ENCODE peak calls at places on chromosome 10, in six cellular contexts. O, X, J, N, E and I are unnamed samples.

GRCh38 chr10:112244197-112244596 is 39.0 kb upstream of the TECTB start:
- DNase-seq in E (no peak), X (no peak), N (no peak), J (no peak), O (no peak), I (no peak)

GRCh38 chr10:4512557-4513286 is 313.3 kb upstream of the AKR1E2 start:
- DNase-seq in N (peak), X (peak), O (peak), E (no peak), J (peak), I (no peak)

GRCh38 chr10:28532223-28532508 is 752 bp upstream of the WAC start:
- DNase-seq in X (no peak), J (no peak), N (peak), E (no peak), O (no peak), I (no peak)

GRCh38 chr10:68784476-68784875 is 42.9 kb upstream of the STOX1 start:
- DNase-seq in X (peak), O (no peak), N (no peak), J (peak), E (no peak), I (no peak)

GRCh38 chr10:109894516-109894915 is 28.8 kb downstream of the XPNPEP1 start:
- DNase-seq in O (peak), X (peak), N (no peak), E (no peak), J (no peak), I (no peak)

GRCh38 chr10:101778151-101778780 is 2.4 kb upstream of the FGF8 start:
- DNase-seq in E (no peak), O (no peak), X (no peak), N (no peak), J (no peak), I (no peak)

GRCh38 chr10:51706225-51706624 is 6.8 kb upstream of the CSTF2T start:
- DNase-seq in X (peak), O (peak), N (peak), J (no peak), E (no peak), I (peak)

GRCh38 chr10:86899670-86900276 is 57.6 kb downstream of the MMRN2 start:
- DNase-seq in O (peak), X (peak), N (peak), J (peak), E (peak), I (peak)

GRCh38 chr10:92755725-92756124 is 66.0 kb downstream of the HHEX start:
- DNase-seq in N (no peak), J (no peak), E (no peak), X (peak), O (no peak), I (no peak)

GRCh38 chr10:29949411-29950011 is 109.9 kb downstream of the JCAD start:
- DNase-seq in J (peak), O (peak), N (no peak), X (peak), E (no peak), I (no peak)

GRCh38 chr10:101655581-101655980 is 39.4 kb downstream of the FBXW4 start:
- DNase-seq in O (no peak), N (no peak), J (no peak), E (no peak), X (peak), I (no peak)

GRCh38 chr10:100006241-100006886 is 3.4 kb downstream of the DNMBP start:
- DNase-seq in E (no peak), N (no peak), O (peak), X (peak), J (peak), I (no peak)

GRCh38 chr10:28663576-28664368 is 13.5 kb upstream of the BAMBI start:
- DNase-seq in N (peak), E (peak), O (peak), X (peak), J (peak), I (no peak)

GRCh38 chr10:113856563-113856962 is 2.1 kb downstream of the NHLRC2 start:
- DNase-seq in E (no peak), J (no peak), N (no peak), X (no peak), O (peak), I (no peak)

GRCh38 chr10:91097313-91097712 is 123.2 kb upstream of the PCGF5 start:
- DNase-seq in N (no peak), E (no peak), O (no peak), J (no peak), X (no peak), I (no peak)

GRCh38 chr10:78687616-78688015 is 381.1 kb upstream of the ZMIZ1 start:
- DNase-seq in E (no peak), J (no peak), X (no peak), O (no peak), N (no peak), I (no peak)

GRCh38 chr10:21989453-21990154 is 13.9 kb downstream of the DNAJC1 start:
- DNase-seq in J (peak), E (peak), N (peak), O (peak), X (peak), I (no peak)

GRCh38 chr10:7922707-7923106 is 104.4 kb downstream of the TAF3 start:
- DNase-seq in E (no peak), N (no peak), O (no peak), X (no peak), J (no peak), I (no peak)

GRCh38 chr10:60883187-60883586 is 60.8 kb downstream of the RHOBTB1 start:
- DNase-seq in N (peak), J (peak), O (peak), E (no peak), X (peak), I (no peak)

GRCh38 chr10:118290471-118290995 is 51.6 kb downstream of the FAM204A start:
- DNase-seq in O (no peak), X (no peak), N (no peak), E (no peak), J (no peak), I (no peak)

GRCh38 chr10:48645600-48645999 is 39.1 kb upstream of the WDFY4 start:
- DNase-seq in N (no peak), X (no peak), O (no peak), J (no peak), E (no peak), I (no peak)

GRCh38 chr10:46106410-46107255 is 60.6 kb upstream of the MSMB start:
- DNase-seq in N (peak), J (peak), X (peak), O (peak), E (peak), I (no peak)

GRCh38 chr10:77037735-77038411 is 599.7 kb downstream of the KCNMA1 start:
- DNase-seq in N (no peak), J (no peak), X (no peak), E (no peak), O (no peak), I (no peak)

GRCh38 chr10:21135396-21135973 is 238.4 kb upstream of the NEBL start:
- DNase-seq in J (no peak), N (no peak), X (peak), O (no peak), E (no peak), I (no peak)

GRCh38 chr10:73339436-73339835 is 19.2 kb downstream of the CFAP70 start:
- DNase-seq in J (no peak), N (no peak), O (no peak), E (no peak), X (no peak), I (no peak)

GRCh38 chr10:107025676-107026075 is 138.8 kb downstream of the SORCS1 start:
- DNase-seq in N (no peak), J (no peak), X (no peak), O (no peak), E (no peak), I (no peak)

GRCh38 chr10:25547391-25547790 is 372.6 kb downstream of the GPR158 start:
- DNase-seq in J (no peak), X (peak), O (peak), N (no peak), E (no peak), I (no peak)

GRCh38 chr10:93079663-93080349 is 6.1 kb downstream of the CYP26A1 start:
- DNase-seq in X (no peak), J (no peak), N (peak), O (no peak), E (no peak), I (no peak)

GRCh38 chr10:3222068-3222467 is 49.5 kb upstream of the PITRM1 start:
- DNase-seq in N (no peak), E (no peak), J (peak), O (peak), X (peak), I (no peak)

GRCh38 chr10:89202033-89202425 is 5.1 kb downstream of the CH25H start:
- DNase-seq in N (no peak), J (no peak), E (no peak), O (no peak), X (no peak), I (no peak)

GRCh38 chr10:6151087-6151977 is 51.4 kb upstream of the PFKFB3 start:
- DNase-seq in E (peak), X (peak), N (peak), O (peak), J (peak), I (no peak)

GRCh38 chr10:79189853-79190435 is 121.2 kb downstream of the ZMIZ1 start:
- DNase-seq in O (no peak), N (no peak), J (no peak), E (no peak), X (no peak), I (no peak)

GRCh38 chr10:17116193-17116592 is 13.4 kb downstream of the CUBN start:
- DNase-seq in N (no peak), E (no peak), X (no peak), O (no peak), J (no peak), I (no peak)

GRCh38 chr10:27801171-27801785 is 55.7 kb upstream of the MKX start:
- DNase-seq in J (no peak), O (no peak), N (no peak), X (no peak), E (no peak), I (no peak)

GRCh38 chr10:118017071-118017740 is 29.5 kb downstream of the RAB11FIP2 start:
- DNase-seq in O (no peak), N (no peak), J (no peak), X (no peak), E (no peak), I (no peak)

GRCh38 chr10:80204801-80205477 is 398 bp downstream of the ANXA11 start:
- DNase-seq in J (no peak), X (peak), O (peak), E (peak), N (peak), I (no peak)

GRCh38 chr10:44908071-44908709 is 2.9 kb upstream of the TMEM72 start:
- DNase-seq in X (peak), N (no peak), O (peak), E (no peak), J (peak), I (no peak)

GRCh38 chr10:116286801-116287200 is 13.8 kb upstream of the GFRA1 start:
- DNase-seq in N (no peak), J (no peak), E (no peak), X (no peak), O (no peak), I (no peak)

GRCh38 chr10:116292493-116292892 is 19.5 kb upstream of the GFRA1 start:
- DNase-seq in X (no peak), E (no peak), O (no peak), J (no peak), N (no peak), I (no peak)

GRCh38 chr10:116289652-116290051 is 16.6 kb upstream of the GFRA1 start:
- DNase-seq in E (no peak), X (no peak), O (no peak), J (no peak), N (no peak), I (no peak)

DNA sequence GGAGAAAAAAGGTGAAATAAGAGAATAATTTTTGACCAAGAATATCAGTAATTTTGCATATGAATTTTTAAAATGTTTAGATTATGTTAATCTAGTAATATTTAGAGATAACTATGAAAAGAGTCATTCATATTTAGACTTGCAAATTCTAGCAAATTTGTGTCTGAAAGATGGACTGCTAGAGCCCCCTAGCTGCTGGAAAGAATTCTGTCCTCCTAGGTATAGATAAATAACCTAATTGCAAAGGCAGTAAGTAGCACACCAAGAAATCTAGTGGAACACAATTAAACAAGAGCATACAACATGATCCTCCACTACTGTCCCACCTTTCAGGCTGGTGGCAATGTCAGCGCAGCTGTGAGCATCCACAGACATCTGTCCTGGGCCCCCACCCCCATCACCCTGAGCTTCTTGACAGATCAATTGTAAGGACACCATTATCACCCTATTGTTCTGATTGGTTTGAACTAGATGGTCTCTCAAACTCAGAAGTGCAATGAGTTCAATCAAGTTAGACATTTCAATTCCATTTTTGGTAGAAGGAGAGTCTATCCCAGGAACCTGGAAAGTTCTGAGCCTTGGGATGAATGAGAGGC is 15.0 kb upstream of the GFRA1 start:
- DNase-seq in O (peak), X (peak), N (peak), E (peak), J (peak), I (no peak)
- TF ChIP-seq CTCF in O (peak), X (peak), N (peak), E (peak), J (peak), I (no peak)

DNA sequence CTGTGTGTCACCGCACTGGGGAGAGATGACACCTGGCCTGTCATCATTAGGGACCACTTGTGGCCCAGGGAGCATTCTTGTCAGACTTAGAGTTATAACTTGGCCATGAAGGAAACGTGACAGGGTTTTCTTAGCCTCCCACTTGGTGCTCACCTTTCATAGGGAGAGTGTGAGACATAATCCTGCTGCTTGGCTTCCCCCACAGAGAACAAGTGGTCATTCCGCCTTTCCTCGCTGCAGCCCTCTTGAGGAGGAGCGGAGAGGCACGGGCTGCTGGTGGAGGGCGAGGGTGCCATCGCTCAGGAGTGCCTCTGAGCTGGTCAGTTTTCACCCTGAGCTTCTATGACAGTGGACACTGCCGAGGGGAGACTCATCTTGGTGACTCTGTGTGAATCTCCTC is 125.0 kb upstream of the GJD4 start:
- DNase-seq in X (no peak), O (no peak), N (no peak), J (no peak), E (no peak), I (no peak)
- TF ChIP-seq CTCF in X (no peak), O (no peak), N (no peak), J (peak), E (no peak), I (no peak)

GRCh38 chr10:70132098-70133029 is at the start of gene AIFM2:
- DNase-seq in O (peak), E (peak), J (peak), N (peak), X (peak), I (peak)
- TF ChIP-seq CTCF in O (no peak), E (peak), J (no peak), N (no peak), X (peak), I (no peak)

GRCh38 chr10:125027889-125028288 is 86.0 kb downstream of the ZRANB1 start:
- DNase-seq in N (no peak), O (no peak), X (no peak), E (no peak), J (no peak), I (no peak)

GRCh38 chr10:125026974-125027735 is 85.2 kb downstream of the ZRANB1 start:
- DNase-seq in J (no peak), O (no peak), X (no peak), E (no peak), N (no peak), I (no peak)

GRCh38 chr10:125026036-125026931 is 84.4 kb downstream of the ZRANB1 start:
- DNase-seq in X (no peak), E (no peak), O (no peak), N (no peak), J (no peak), I (no peak)

GRCh38 chr10:125029584-125030242 is 87.8 kb downstream of the ZRANB1 start:
- DNase-seq in E (no peak), X (no peak), O (peak), N (no peak), J (no peak), I (no peak)

GRCh38 chr10:125028291-125028867 is 86.5 kb downstream of the ZRANB1 start:
- DNase-seq in X (no peak), N (no peak), O (peak), E (no peak), J (no peak), I (no peak)
- TF ChIP-seq CTCF in X (no peak), N (no peak), O (no peak), E (no peak), J (no peak), I (no peak)

DNA sequence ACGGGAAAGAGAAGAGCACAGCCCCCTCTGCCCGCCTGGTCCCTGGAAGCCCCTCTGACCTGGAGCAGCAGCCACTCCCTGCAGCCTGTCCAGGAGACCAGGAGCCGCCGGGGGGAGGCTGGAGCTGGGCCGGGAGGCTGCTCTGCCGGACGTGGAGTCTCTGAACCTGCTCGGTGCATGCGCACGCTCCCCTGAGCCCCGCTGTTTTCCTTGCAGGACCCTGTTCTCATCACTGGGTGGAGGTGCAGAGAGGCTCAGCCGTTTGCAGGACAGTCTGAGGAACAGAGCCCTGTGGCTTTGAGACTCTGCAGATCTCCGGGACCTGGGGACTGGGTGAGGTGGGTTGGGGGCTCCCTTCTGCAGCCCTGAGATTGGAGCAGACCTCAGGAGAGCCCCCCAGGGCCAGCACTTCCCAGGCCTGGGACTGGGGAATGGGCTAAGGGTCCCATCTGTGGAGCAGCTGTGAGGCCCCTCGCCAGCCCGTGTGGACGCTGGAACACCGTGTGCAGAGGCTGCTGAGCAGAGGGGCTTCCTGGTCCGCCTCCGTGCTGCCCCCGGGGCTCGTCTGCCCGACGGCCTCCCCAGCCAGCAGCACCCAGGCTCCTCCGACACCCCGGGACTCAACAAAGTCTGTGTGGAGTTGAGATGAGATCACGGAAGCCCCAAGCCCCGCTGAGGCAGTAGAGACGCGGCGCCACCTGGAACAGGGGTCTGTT is 48.5 kb upstream of the ADGRA1 start:
- DNase-seq in J (no peak), N (no peak), E (no peak), O (no peak), X (no peak), I (no peak)
- TF ChIP-seq CTCF in J (no peak), N (no peak), E (no peak), O (no peak), X (no peak), I (no peak)

GRCh38 chr10:52746169-52746568 is 26.4 kb downstream of the MBL2 start:
- DNase-seq in E (no peak), X (no peak), J (no peak), N (no peak), O (no peak), I (no peak)
- TF ChIP-seq CTCF in E (no peak), X (no peak), J (no peak), N (no peak), O (no peak), I (no peak)

DNA sequence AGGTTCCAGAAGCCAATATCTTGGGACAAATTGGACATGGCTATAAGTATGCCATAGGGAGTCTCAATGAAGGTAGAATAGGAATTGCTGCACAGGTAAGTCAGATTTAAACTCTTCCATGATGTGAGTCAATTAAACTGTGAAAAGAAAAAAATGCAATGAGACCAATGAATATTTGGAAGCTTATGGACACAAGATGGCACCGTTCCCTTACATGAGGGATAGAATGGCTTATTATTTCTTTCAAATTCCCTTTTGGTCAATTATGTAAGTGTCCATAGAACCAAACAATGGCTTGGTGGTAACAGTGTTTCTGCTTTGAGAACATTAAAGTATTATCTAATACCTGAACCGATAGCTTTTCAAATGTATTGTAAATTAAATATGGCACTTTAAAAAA is 35.6 kb downstream of the ACADSB start:
- DNase-seq in X (peak), J (no peak), E (no peak), O (peak), N (no peak), I (no peak)
- TF ChIP-seq CTCF in X (peak), J (no peak), E (peak), O (peak), N (no peak), I (no peak)

GRCh38 chr10:12741255-12741915 is 260.1 kb downstream of the CCDC3 start:
- DNase-seq in E (no peak), J (no peak), N (no peak), X (no peak), O (no peak), I (no peak)

GRCh38 chr10:12748186-12748585 is 253.3 kb downstream of the CCDC3 start:
- DNase-seq in X (no peak), N (no peak), E (no peak), J (no peak), O (peak), I (no peak)

GRCh38 chr10:12742776-12743175 is 258.7 kb downstream of the CCDC3 start:
- DNase-seq in O (no peak), E (no peak), N (no peak), X (no peak), J (no peak), I (no peak)
- TF ChIP-seq CTCF in O (no peak), E (no peak), N (no peak), X (no peak), J (no peak), I (no peak)

GRCh38 chr10:103042908-103043307 is 124.8 kb downstream of the CNNM2 start:
- DNase-seq in N (no peak), O (no peak), J (no peak), E (no peak), X (no peak), I (no peak)
- TF ChIP-seq CTCF in N (no peak), O (no peak), J (peak), E (peak), X (no peak), I (no peak)